ENCODE peak calls at places on chromosomes 16 and 17, in ten cellular contexts. One of them, this sample, is unnamed.

GRCh38 chr17:71115669-71115972 is 946.3 kb downstream of the KCNJ2 start:
- DNase-seq in NCI-H748 treated with DMSO at 0.1 percent for 48 hours: no peak
- DNase-seq in CD8-positive, alpha-beta memory T cell: no peak
- DNase-seq in sigmoid colon: no peak
- DNase-seq in stimulated activated CD8-positive, alpha-beta memory T cell treated with anti-CD3 and anti-CD28 coated beads, Interleukin-4, amount 100 ng/mL, for 1 hour: no peak
- DNase-seq in anterior cingulate cortex: no peak
- DNase-seq in NCI-H460: no peak
- DNase-seq in cardiac fibroblast: no peak
- DNase-seq in right cardiac atrium: no peak
- DNase-seq in WERI-Rb-1: no peak
- DNase-seq in this sample: peak; percentile 6

GRCh38 chr16:30054959-30055553 is 10.5 kb upstream of the ALDOA start:
- DNase-seq in NCI-H748 treated with DMSO at 0.1 percent for 48 hours: no peak
- DNase-seq in CD8-positive, alpha-beta memory T cell: peak; percentile 34
- DNase-seq in sigmoid colon: no peak
- DNase-seq in stimulated activated CD8-positive, alpha-beta memory T cell treated with anti-CD3 and anti-CD28 coated beads, Interleukin-4, amount 100 ng/mL, for 1 hour: no peak
- DNase-seq in anterior cingulate cortex: no peak
- DNase-seq in NCI-H460: no peak
- DNase-seq in cardiac fibroblast: no peak
- DNase-seq in right cardiac atrium: no peak
- DNase-seq in WERI-Rb-1: peak; percentile 84
- DNase-seq in this sample: peak; percentile 77

GRCh38 chr16:12582696-12583095 is 221.0 kb downstream of the CPPED1 start:
- DNase-seq in NCI-H748 treated with DMSO at 0.1 percent for 48 hours: no peak
- DNase-seq in CD8-positive, alpha-beta memory T cell: no peak
- DNase-seq in sigmoid colon: peak; percentile 43
- DNase-seq in stimulated activated CD8-positive, alpha-beta memory T cell treated with anti-CD3 and anti-CD28 coated beads, Interleukin-4, amount 100 ng/mL, for 1 hour: no peak
- DNase-seq in anterior cingulate cortex: no peak
- DNase-seq in NCI-H460: no peak
- DNase-seq in cardiac fibroblast: no peak
- DNase-seq in right cardiac atrium: no peak
- DNase-seq in WERI-Rb-1: no peak
- DNase-seq in this sample: no peak

GRCh38 chr17:63841350-63842172 is 924 bp downstream of the SMARCD2 start:
- DNase-seq in NCI-H748 treated with DMSO at 0.1 percent for 48 hours: no peak
- DNase-seq in CD8-positive, alpha-beta memory T cell: no peak
- DNase-seq in sigmoid colon: peak; percentile 89
- DNase-seq in stimulated activated CD8-positive, alpha-beta memory T cell treated with anti-CD3 and anti-CD28 coated beads, Interleukin-4, amount 100 ng/mL, for 1 hour: no peak
- DNase-seq in anterior cingulate cortex: peak; percentile 43
- DNase-seq in NCI-H460: no peak
- DNase-seq in cardiac fibroblast: peak; percentile 74
- DNase-seq in right cardiac atrium: peak; percentile 83
- DNase-seq in WERI-Rb-1: peak; percentile 56
- DNase-seq in this sample: peak; percentile 45

GRCh38 chr17:42422412-42422957 is 571 bp downstream of the CAVIN1 start:
- DNase-seq in NCI-H748 treated with DMSO at 0.1 percent for 48 hours: no peak
- DNase-seq in CD8-positive, alpha-beta memory T cell: no peak
- DNase-seq in sigmoid colon: peak; percentile 77
- DNase-seq in stimulated activated CD8-positive, alpha-beta memory T cell treated with anti-CD3 and anti-CD28 coated beads, Interleukin-4, amount 100 ng/mL, for 1 hour: no peak
- DNase-seq in anterior cingulate cortex: no peak
- DNase-seq in NCI-H460: no peak
- DNase-seq in cardiac fibroblast: peak; percentile 35
- DNase-seq in right cardiac atrium: peak; percentile 47
- DNase-seq in WERI-Rb-1: peak; percentile 39
- DNase-seq in this sample: peak; percentile 59

GRCh38 chr17:32519769-32520701 is 33.2 kb downstream of the CDK5R1 start:
- DNase-seq in NCI-H748 treated with DMSO at 0.1 percent for 48 hours: peak; percentile 86
- DNase-seq in CD8-positive, alpha-beta memory T cell: peak; percentile 49
- DNase-seq in sigmoid colon: peak; percentile 50
- DNase-seq in stimulated activated CD8-positive, alpha-beta memory T cell treated with anti-CD3 and anti-CD28 coated beads, Interleukin-4, amount 100 ng/mL, for 1 hour: no peak
- DNase-seq in anterior cingulate cortex: no peak
- DNase-seq in NCI-H460: no peak
- DNase-seq in cardiac fibroblast: no peak
- DNase-seq in right cardiac atrium: peak; percentile 35
- DNase-seq in WERI-Rb-1: peak; percentile 63
- DNase-seq in this sample: no peak

GRCh38 chr17:44599298-44600175 is 42.3 kb downstream of the FZD2 start:
- DNase-seq in NCI-H748 treated with DMSO at 0.1 percent for 48 hours: no peak
- DNase-seq in CD8-positive, alpha-beta memory T cell: no peak
- DNase-seq in sigmoid colon: no peak
- DNase-seq in stimulated activated CD8-positive, alpha-beta memory T cell treated with anti-CD3 and anti-CD28 coated beads, Interleukin-4, amount 100 ng/mL, for 1 hour: no peak
- DNase-seq in anterior cingulate cortex: no peak
- DNase-seq in NCI-H460: no peak
- DNase-seq in cardiac fibroblast: peak; percentile 98
- DNase-seq in right cardiac atrium: peak; percentile 85
- DNase-seq in WERI-Rb-1: peak; percentile 84
- DNase-seq in this sample: peak; percentile 21

GRCh38 chr17:13787636-13788035 is 185.9 kb upstream of the HS3ST3A1 start:
- DNase-seq in NCI-H748 treated with DMSO at 0.1 percent for 48 hours: no peak
- DNase-seq in CD8-positive, alpha-beta memory T cell: no peak
- DNase-seq in sigmoid colon: no peak
- DNase-seq in stimulated activated CD8-positive, alpha-beta memory T cell treated with anti-CD3 and anti-CD28 coated beads, Interleukin-4, amount 100 ng/mL, for 1 hour: no peak
- DNase-seq in anterior cingulate cortex: no peak
- DNase-seq in NCI-H460: no peak
- DNase-seq in cardiac fibroblast: no peak
- DNase-seq in right cardiac atrium: no peak
- DNase-seq in WERI-Rb-1: no peak
- DNase-seq in this sample: no peak

GRCh38 chr16:86854058-86854621 is 275.8 kb downstream of the FOXL1 start:
- DNase-seq in NCI-H748 treated with DMSO at 0.1 percent for 48 hours: no peak
- DNase-seq in CD8-positive, alpha-beta memory T cell: no peak
- DNase-seq in sigmoid colon: peak; percentile 35
- DNase-seq in stimulated activated CD8-positive, alpha-beta memory T cell treated with anti-CD3 and anti-CD28 coated beads, Interleukin-4, amount 100 ng/mL, for 1 hour: no peak
- DNase-seq in anterior cingulate cortex: no peak
- DNase-seq in NCI-H460: no peak
- DNase-seq in cardiac fibroblast: peak; percentile 26
- DNase-seq in right cardiac atrium: no peak
- DNase-seq in WERI-Rb-1: no peak
- DNase-seq in this sample: no peak

GRCh38 chr16:22912654-22913053 is 98.7 kb downstream of the HS3ST2 start:
- DNase-seq in NCI-H748 treated with DMSO at 0.1 percent for 48 hours: no peak
- DNase-seq in CD8-positive, alpha-beta memory T cell: no peak
- DNase-seq in sigmoid colon: no peak
- DNase-seq in stimulated activated CD8-positive, alpha-beta memory T cell treated with anti-CD3 and anti-CD28 coated beads, Interleukin-4, amount 100 ng/mL, for 1 hour: no peak
- DNase-seq in anterior cingulate cortex: no peak
- DNase-seq in NCI-H460: no peak
- DNase-seq in cardiac fibroblast: no peak
- DNase-seq in right cardiac atrium: no peak
- DNase-seq in WERI-Rb-1: peak; percentile 10
- DNase-seq in this sample: no peak

GRCh38 chr17:50613007-50613406 is 21.7 kb upstream of the ABCC3 start:
- DNase-seq in NCI-H748 treated with DMSO at 0.1 percent for 48 hours: no peak
- DNase-seq in CD8-positive, alpha-beta memory T cell: no peak
- DNase-seq in sigmoid colon: no peak
- DNase-seq in stimulated activated CD8-positive, alpha-beta memory T cell treated with anti-CD3 and anti-CD28 coated beads, Interleukin-4, amount 100 ng/mL, for 1 hour: no peak
- DNase-seq in anterior cingulate cortex: no peak
- DNase-seq in NCI-H460: no peak
- DNase-seq in cardiac fibroblast: no peak
- DNase-seq in right cardiac atrium: no peak
- DNase-seq in WERI-Rb-1: no peak
- DNase-seq in this sample: no peak

This sample was measured in MCF 10A.